ENCODE peak calls at places on chromosomes 13 and 19, in six cellular contexts. One of them, this sample, is unnamed.

GRCh38 chr13:108993346-108993745 is 363.9 kb downstream of the MYO16 start:
- DNase-seq in mesendoderm: no peak
- DNase-seq in activated gamma-delta T cell treated with Interleukin-2 at 50 U/mL for 16 hours: no peak
- DNase-seq in effector CD4-positive, alpha-beta T cell: no peak
- DNase-seq in AG09319: peak
- DNase-seq in naive thymus-derived CD8-positive, alpha-beta T cell: no peak
- DNase-seq in this sample: no peak

GRCh38 chr13:99467764-99468163 is 33.5 kb upstream of the TM9SF2 start:
- DNase-seq in mesendoderm: no peak
- DNase-seq in activated gamma-delta T cell treated with Interleukin-2 at 50 U/mL for 16 hours: no peak
- DNase-seq in effector CD4-positive, alpha-beta T cell: no peak
- DNase-seq in AG09319: no peak
- DNase-seq in naive thymus-derived CD8-positive, alpha-beta T cell: no peak
- DNase-seq in this sample: no peak

GRCh38 chr13:111005808-111006494 is 91.1 kb upstream of the ANKRD10 start:
- DNase-seq in mesendoderm: no peak
- DNase-seq in activated gamma-delta T cell treated with Interleukin-2 at 50 U/mL for 16 hours: no peak
- DNase-seq in effector CD4-positive, alpha-beta T cell: no peak
- DNase-seq in AG09319: no peak
- DNase-seq in naive thymus-derived CD8-positive, alpha-beta T cell: no peak
- DNase-seq in this sample: no peak

GRCh38 chr13:73844986-73845385 is 289.2 kb downstream of the KLF12 start:
- DNase-seq in mesendoderm: no peak
- DNase-seq in activated gamma-delta T cell treated with Interleukin-2 at 50 U/mL for 16 hours: no peak
- DNase-seq in effector CD4-positive, alpha-beta T cell: no peak
- DNase-seq in AG09319: no peak
- DNase-seq in naive thymus-derived CD8-positive, alpha-beta T cell: no peak
- DNase-seq in this sample: no peak

GRCh38 chr13:102645701-102646100 is 48.9 kb downstream of the TPP2 start:
- DNase-seq in mesendoderm: no peak
- DNase-seq in activated gamma-delta T cell treated with Interleukin-2 at 50 U/mL for 16 hours: no peak
- DNase-seq in effector CD4-positive, alpha-beta T cell: no peak
- DNase-seq in AG09319: no peak
- DNase-seq in naive thymus-derived CD8-positive, alpha-beta T cell: no peak
- DNase-seq in this sample: no peak

GRCh38 chr19:3932931-3933810 is at the start of gene NMRK2:
- DNase-seq in mesendoderm: peak
- DNase-seq in activated gamma-delta T cell treated with Interleukin-2 at 50 U/mL for 16 hours: no peak
- DNase-seq in effector CD4-positive, alpha-beta T cell: no peak
- DNase-seq in AG09319: no peak
- DNase-seq in naive thymus-derived CD8-positive, alpha-beta T cell: no peak
- DNase-seq in this sample: no peak

GRCh38 chr19:48497728-48498575 is 13.7 kb downstream of the LMTK3 start:
- DNase-seq in mesendoderm: no peak
- DNase-seq in activated gamma-delta T cell treated with Interleukin-2 at 50 U/mL for 16 hours: no peak
- DNase-seq in effector CD4-positive, alpha-beta T cell: no peak
- DNase-seq in AG09319: no peak
- DNase-seq in naive thymus-derived CD8-positive, alpha-beta T cell: no peak
- DNase-seq in this sample: no peak

GRCh38 chr13:26681036-26681435 is 79.5 kb downstream of the GPR12 start:
- DNase-seq in mesendoderm: no peak
- DNase-seq in activated gamma-delta T cell treated with Interleukin-2 at 50 U/mL for 16 hours: no peak
- DNase-seq in effector CD4-positive, alpha-beta T cell: no peak
- DNase-seq in AG09319: no peak
- DNase-seq in naive thymus-derived CD8-positive, alpha-beta T cell: no peak
- DNase-seq in this sample: no peak

GRCh38 chr13:83883061-83883523 is 818 bp upstream of the SLITRK1 start:
- DNase-seq in mesendoderm: peak
- DNase-seq in activated gamma-delta T cell treated with Interleukin-2 at 50 U/mL for 16 hours: no peak
- DNase-seq in effector CD4-positive, alpha-beta T cell: no peak
- DNase-seq in AG09319: no peak
- DNase-seq in naive thymus-derived CD8-positive, alpha-beta T cell: no peak
- DNase-seq in this sample: no peak

GRCh38 chr19:51124216-51124615 is 490 bp upstream of the SIGLEC9 start:
- DNase-seq in mesendoderm: no peak
- DNase-seq in activated gamma-delta T cell treated with Interleukin-2 at 50 U/mL for 16 hours: no peak
- DNase-seq in effector CD4-positive, alpha-beta T cell: no peak
- DNase-seq in AG09319: no peak
- DNase-seq in naive thymus-derived CD8-positive, alpha-beta T cell: no peak
- DNase-seq in this sample: no peak

GRCh38 chr19:48152552-48152951 is 17.6 kb downstream of the LIG1 start:
- DNase-seq in mesendoderm: peak
- DNase-seq in activated gamma-delta T cell treated with Interleukin-2 at 50 U/mL for 16 hours: peak
- DNase-seq in effector CD4-positive, alpha-beta T cell: peak
- DNase-seq in AG09319: peak
- DNase-seq in naive thymus-derived CD8-positive, alpha-beta T cell: peak
- DNase-seq in this sample: peak

This sample was measured in central memory CD4-positive, alpha-beta T cell.